ENCODE peak calls at places on chromosomes 12 and 14, in five cellular contexts. Y is endothelial cell of umbilical vein, U is HCT116, Z is sigmoid colon, N is IMR-90. A is an unnamed sample.
A peak's percentile ranks its signal among the peaks of the same experiment; 100 is the strongest.

GRCh38 chr12:92369643-92370042 is 224.0 kb upstream of the BTG1 start:
- DNase-seq in Y (no peak), U (no peak), Z (no peak), N (no peak), A (no peak)

GRCh38 chr12:57724936-57725740 is 13.4 kb downstream of the AGAP2 start:
- DNase-seq in Y (no peak), U (no peak), Z (no peak), N (no peak), A (no peak)

GRCh38 chr12:127130506-127131100 is 1136.4 kb upstream of the TMEM132C start:
- DNase-seq in Y (no peak), U (no peak), Z (no peak), N (no peak), A (no peak)

GRCh38 chr14:90965765-90966164 is 94.7 kb downstream of the RPS6KA5 start:
- DNase-seq in Y (no peak), U (no peak), Z (no peak), N (no peak), A (no peak)

GRCh38 chr14:68964300-68965093 is 14.6 kb downstream of the ACTN1 start:
- DNase-seq in Y (no peak), U (no peak), Z (no peak), N (peak; percentile 51), A (no peak)

GRCh38 chr14:100608064-100608463 is 20.8 kb upstream of the BEGAIN start:
- DNase-seq in Y (no peak), U (no peak), Z (no peak), N (no peak), A (no peak)

GRCh38 chr12:41531147-41531829 is 343.2 kb downstream of the PDZRN4 start:
- DNase-seq in Y (no peak), U (no peak), Z (peak; percentile 93), N (peak; percentile 4), A (peak; percentile 71)

GRCh38 chr12:122790393-122791075 is 16.2 kb downstream of the CCDC62 start:
- DNase-seq in Y (no peak), U (no peak), Z (no peak), N (peak; percentile 31), A (no peak)

GRCh38 chr12:25186788-25187397 is 8.1 kb downstream of the DNAI7 start:
- DNase-seq in Y (no peak), U (no peak), Z (no peak), N (peak; percentile 8), A (no peak)

GRCh38 chr14:33062476-33062875 is 123.8 kb downstream of the NPAS3 start:
- DNase-seq in Y (no peak), U (no peak), Z (no peak), N (no peak), A (no peak)

DNA sequence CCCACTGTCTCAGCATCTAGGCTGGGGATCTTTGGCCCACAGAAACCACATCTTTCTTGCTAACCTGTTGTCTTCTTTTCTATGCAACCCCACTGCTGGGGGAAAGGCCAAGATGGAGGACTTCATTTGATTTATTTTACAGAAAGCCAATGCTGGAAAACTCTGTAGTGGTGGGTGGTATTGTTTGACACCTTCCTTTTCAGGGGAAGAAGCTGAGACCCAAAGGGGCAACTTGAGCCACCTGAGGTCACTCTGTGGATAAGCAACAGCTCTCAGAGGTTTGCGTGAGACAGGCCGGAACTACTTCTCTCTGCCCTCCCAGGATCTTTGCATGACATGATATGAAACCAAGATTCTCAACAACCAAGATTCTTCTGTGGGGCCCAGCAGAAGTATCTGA is 645.2 kb downstream of the VRK1 start:
- DNase-seq in Y (no peak), U (no peak), Z (no peak), N (no peak), A (no peak)
- H3K27me3 ChIP-seq in Y (no peaks in the 10 kb centered on the region), U (no peaks in the 10 kb centered on the region), Z (no peaks in the 10 kb centered on the region), N (no peaks in the 10 kb centered on the region), A (no peaks in the 10 kb centered on the region)

DNA sequence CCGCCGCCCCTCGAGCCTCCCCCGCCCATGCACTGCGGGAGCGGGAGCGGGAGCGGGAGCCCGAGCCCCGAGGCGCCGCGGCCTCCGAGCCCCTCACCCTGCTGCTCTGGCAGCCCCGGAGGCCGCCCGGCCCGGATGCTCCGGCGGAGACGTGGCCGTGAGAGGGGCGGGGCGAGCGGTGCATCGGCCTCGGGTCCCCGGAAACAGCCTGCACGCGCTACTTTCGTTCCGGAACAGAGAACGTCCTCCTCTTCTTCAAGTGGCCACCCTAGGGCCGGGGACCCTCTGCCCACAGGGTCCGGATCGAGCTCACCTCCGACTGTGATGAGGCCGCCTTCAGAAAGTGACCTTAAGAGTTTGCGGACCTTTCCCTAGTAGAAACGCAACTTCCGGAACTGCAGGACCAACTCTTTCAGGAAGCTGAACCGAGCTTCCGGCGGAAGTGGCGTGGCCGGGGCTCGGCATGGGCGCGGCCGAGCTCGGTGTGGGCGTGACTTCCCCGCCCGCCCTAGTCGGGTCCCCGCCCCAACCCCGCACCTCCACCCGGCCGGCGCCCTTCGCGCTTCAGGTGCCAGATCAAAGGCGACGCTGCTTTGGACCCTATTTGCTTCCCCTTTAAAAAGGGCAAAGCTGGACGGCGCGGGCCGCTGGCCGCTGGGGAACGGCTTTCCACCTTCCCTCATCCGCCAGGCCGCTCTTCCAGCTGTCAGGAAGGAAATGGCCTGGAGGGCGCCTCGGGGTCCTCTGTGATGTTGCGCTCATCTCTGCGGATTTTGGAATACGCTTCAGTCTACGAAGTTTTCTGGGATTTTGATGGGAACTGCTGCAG is at the start of gene GOLGA3:
- DNase-seq in Y (peak; percentile 92), U (peak; percentile 94), Z (peak; percentile 96), N (peak; percentile 93), A (peak; percentile 92)
- TF ChIP-seq POLR2A in Y (peak; percentile 85), U (peak; percentile 27), Z (peak; percentile 19), N (peak; percentile 86), A (peak; percentile 72)

DNA sequence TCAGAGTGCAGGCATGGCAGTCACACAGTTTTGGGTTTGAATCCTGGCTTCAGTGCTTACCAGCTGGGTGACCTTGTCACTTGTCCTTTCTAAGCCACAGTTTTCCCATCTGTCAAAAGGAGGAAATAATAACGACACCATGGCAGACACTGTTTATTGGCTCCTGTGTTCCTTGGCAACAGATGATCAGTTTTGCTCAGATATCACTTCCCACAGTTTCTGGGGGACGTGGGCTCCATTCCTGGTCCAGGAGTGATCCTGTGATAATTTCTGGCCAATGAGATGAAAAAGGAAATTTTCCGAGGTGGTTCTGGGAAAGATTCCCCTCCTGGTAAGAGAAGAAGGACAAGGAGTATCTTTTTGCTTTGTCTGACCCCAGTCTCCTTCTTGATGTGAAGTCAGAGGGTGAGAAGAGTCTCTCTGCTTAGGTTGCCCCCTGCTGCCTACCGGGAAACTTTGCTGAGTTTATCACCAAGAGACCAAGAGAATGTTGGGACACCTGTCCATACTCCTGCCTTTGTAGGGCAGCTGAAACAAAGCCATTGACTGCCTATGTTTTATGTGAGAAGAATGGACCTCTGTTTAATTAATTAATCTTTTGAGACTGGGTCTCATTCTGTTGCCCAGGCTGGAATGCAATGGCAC is 178.9 kb upstream of the NRXN3 start:
- DNase-seq in Y (no peak), U (no peak), Z (no peak), N (no peak), A (no peak)
- H3K27me3 ChIP-seq in Y (no peaks in the 10 kb centered on the region), U (no peaks in the 10 kb centered on the region), Z (no peaks in the 10 kb centered on the region), N (no peaks in the 10 kb centered on the region), A (no peaks in the 10 kb centered on the region)

DNA sequence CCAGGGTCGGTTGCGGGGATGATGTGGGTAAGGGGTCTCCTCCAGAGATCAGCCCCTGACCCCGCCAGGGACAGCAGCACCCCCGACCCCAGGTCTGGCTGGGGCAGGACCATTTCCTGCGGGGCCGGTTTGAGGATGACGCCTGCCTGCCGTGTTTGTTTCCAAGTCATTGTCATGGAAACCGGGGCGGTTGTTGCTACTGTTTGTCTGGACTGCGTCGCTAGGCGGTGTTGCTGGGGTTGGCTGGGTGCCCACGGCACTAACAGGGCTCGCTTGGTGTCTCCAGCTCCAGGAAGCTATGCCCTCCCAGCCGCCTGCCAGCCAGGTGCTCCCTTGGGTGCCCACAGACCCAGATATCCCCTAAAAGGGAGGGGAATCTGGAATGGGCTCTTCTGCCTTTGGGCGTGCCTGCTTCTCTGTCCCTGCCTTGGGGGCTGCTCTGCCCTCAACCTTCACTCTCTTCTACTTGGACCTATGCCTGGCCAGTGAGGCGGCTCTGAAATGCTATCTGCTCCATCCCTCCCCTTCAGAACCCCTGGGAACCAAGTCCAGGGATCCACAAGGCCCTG is 4.7 kb upstream of the CRIP1 start:
- DNase-seq in Y (peak; percentile 97), U (peak; percentile 95), Z (peak; percentile 97), N (peak; percentile 95), A (peak; percentile 94)
- TF ChIP-seq POLR2A in Y (no peak), U (no peak), Z (no peak), N (no peak), A (no peak)